ENCODE peak calls at places on chromosomes 16 and 17, in six cellular contexts. U is AG04449, H is AG04450, J is lower lobe of right lung, B is IMR-90, O is stomach. C is an unnamed sample.

GRCh38 chr17:80819422-80820164 is 172.0 kb upstream of the CHMP6 start:
- DNase-seq in U (no peak), H (no peak), J (no peak), B (no peak), O (no peak), C (no peak)

GRCh38 chr16:71358464-71359031 is at the start of gene CALB2:
- DNase-seq in U (no peak), H (no peak), J (peak; percentile 81), B (peak; percentile 20), O (peak; percentile 79), C (peak; percentile 50)

GRCh38 chr17:50501054-50501453 is 7.2 kb upstream of the MYCBPAP start:
- DNase-seq in U (no peak), H (no peak), J (no peak), B (no peak), O (peak; percentile 47), C (peak; percentile 61)

GRCh38 chr16:79599837-79600635 is 501 bp downstream of the MAF start:
- DNase-seq in U (no peak), H (no peak), J (peak; percentile 73), B (no peak), O (peak; percentile 72), C (no peak)

GRCh38 chr17:5877948-5878347 is 192.2 kb upstream of the WSCD1 start:
- DNase-seq in U (no peak), H (no peak), J (no peak), B (no peak), O (no peak), C (no peak)

GRCh38 chr17:67312265-67312664 is 54.1 kb downstream of the PSMD12 start:
- DNase-seq in U (no peak), H (no peak), J (no peak), B (no peak), O (no peak), C (no peak)

GRCh38 chr16:82900611-82901010 is 273.8 kb downstream of the CDH13 start:
- DNase-seq in U (no peak), H (no peak), J (no peak), B (no peak), O (no peak), C (peak; percentile 3)

GRCh38 chr16:87832137-87832527 is 37.2 kb downstream of the SLC7A5 start:
- DNase-seq in U (no peak), H (no peak), J (no peak), B (no peak), O (no peak), C (no peak)

GRCh38 chr17:21823643-21824042 is 131.3 kb downstream of the KCNJ18 start:
- DNase-seq in U (no peak), H (no peak), J (no peak), B (no peak), O (no peak), C (no peak)

GRCh38 chr17:58172369-58173071 is 5.7 kb downstream of the OR4D2 start:
- DNase-seq in U (no peak), H (no peak), J (no peak), B (peak; percentile 4), O (no peak), C (peak; percentile 15)

GRCh38 chr17:28755486-28755885 is 11.7 kb downstream of the TRAF4 start:
- DNase-seq in U (no peak), H (no peak), J (no peak), B (no peak), O (no peak), C (peak; percentile 43)

GRCh38 chr17:65355246-65355645 is 206.2 kb downstream of the AXIN2 start:
- DNase-seq in U (no peak), H (no peak), J (no peak), B (no peak), O (no peak), C (no peak)

GRCh38 chr17:65359016-65359415 is 202.4 kb downstream of the AXIN2 start:
- DNase-seq in U (peak; percentile 21), H (peak; percentile 33), J (no peak), B (peak; percentile 84), O (no peak), C (peak; percentile 88)

GRCh38 chr17:65360961-65361552 is 200.4 kb downstream of the AXIN2 start:
- DNase-seq in U (no peak), H (no peak), J (no peak), B (no peak), O (no peak), C (no peak)

GRCh38 chr17:65356524-65356923 is 204.9 kb downstream of the AXIN2 start:
- DNase-seq in U (no peak), H (no peak), J (no peak), B (no peak), O (no peak), C (no peak)
- H3K4me3 ChIP-seq in U (no peak overlapping the region), H (no peak overlapping the region), J (no peak overlapping the region), B (no peak overlapping the region), O (no peak overlapping the region), C (no peak overlapping the region)

DNA sequence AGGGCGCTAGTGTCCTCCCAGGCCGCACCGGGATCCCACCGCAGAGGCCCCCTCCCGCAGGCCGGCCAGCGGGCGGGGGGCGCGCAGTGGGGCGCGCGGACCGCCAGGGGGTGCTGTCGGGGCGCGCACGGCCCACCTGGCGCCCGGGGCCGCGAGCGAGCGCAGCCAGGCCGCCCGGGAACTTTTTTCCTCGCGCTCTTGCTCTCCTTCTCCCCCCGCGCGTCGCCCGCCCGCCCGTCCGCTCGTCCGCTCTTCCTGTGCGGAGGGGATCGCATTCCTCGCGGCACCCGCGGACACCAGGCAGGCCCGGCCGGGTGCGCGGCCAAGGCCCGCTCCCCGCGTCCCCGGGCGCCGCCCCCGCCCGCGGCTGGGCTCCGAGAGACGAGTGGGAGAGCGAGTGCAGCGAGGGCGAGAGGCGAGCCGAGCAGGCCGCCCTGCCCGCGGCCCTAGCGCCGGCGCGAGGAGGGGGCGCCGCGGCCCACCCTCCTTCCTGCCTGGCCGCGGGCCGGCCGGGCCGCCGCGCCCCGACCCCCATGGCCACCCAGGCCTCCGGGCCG is at the start of gene RAI1:
- DNase-seq in U (no peak), H (peak; percentile 56), J (peak; percentile 86), B (peak; percentile 79), O (peak; percentile 81), C (peak; percentile 89)
- TF ChIP-seq CTCF in U (peak; percentile 50), H (peak; percentile 37), J (peak; percentile 53), B (peak; percentile 83), O (peak; percentile 64), C (peak; percentile 8)

GRCh38 chr17:44355642-44356099 is 8.0 kb downstream of the FAM171A2 start:
- DNase-seq in U (no peak), H (no peak), J (no peak), B (no peak), O (no peak), C (no peak)

GRCh38 chr17:44355310-44355640 is 8.4 kb downstream of the FAM171A2 start:
- DNase-seq in U (no peak), H (no peak), J (no peak), B (no peak), O (no peak), C (no peak)

GRCh38 chr17:44356241-44356640 is 7.4 kb downstream of the FAM171A2 start:
- DNase-seq in U (no peak), H (no peak), J (no peak), B (no peak), O (peak; percentile 43), C (no peak)

GRCh38 chr17:44353656-44354331 is 8.7 kb downstream of the GRN start:
- DNase-seq in U (no peak), H (no peak), J (no peak), B (no peak), O (peak; percentile 46), C (no peak)

GRCh38 chr17:44354582-44355309 is 8.9 kb downstream of the FAM171A2 start:
- DNase-seq in U (no peak), H (no peak), J (no peak), B (no peak), O (no peak), C (no peak)
- H3K4me3 ChIP-seq in U (no peak overlapping the region), H (no peak overlapping the region), J (no peak overlapping the region), B (no peak overlapping the region), O (peak overlapping the region; percentile 7), C (no peak overlapping the region)

DNA sequence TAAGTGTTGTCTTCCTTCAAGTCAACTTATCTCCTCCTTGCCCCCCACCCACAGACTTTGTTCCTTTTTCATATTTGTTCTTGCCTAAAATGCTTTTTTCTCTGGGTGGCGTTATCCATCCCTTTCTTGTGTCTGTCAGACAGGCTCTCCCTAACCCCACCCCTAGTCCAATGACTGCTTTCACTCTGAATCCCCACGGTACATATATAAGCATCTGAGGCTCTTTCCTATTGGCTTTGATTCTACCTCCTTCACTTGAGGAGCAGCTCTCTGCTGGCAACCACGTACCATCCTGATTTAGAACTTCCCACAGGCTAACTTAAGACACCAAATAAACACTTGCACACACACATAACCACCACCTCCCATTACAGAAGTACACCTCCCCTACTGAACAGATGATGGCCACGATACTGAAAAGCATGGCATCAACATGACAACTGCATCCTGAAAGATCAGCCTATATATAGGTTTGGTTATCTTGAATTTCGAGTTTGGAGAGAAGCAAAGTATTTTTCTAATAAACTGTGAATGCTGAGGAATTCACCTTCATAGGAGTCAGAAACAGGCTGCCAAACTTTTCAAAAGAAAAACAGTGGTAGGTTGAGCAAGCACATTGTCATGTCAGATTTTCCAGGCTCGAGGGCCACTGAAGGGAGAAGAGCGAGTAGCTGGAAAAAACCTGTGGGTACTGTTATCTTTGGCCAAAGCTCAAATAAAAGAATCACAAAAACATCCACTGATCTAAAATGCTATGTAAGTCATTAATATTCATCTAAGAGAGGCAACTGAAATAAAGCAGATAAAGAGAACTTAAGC is 24.3 kb downstream of the STAT3 start:
- DNase-seq in U (no peak), H (no peak), J (no peak), B (peak; percentile 72), O (no peak), C (peak; percentile 85)
- TF ChIP-seq CTCF in U (no peak), H (no peak), J (no peak), B (no peak), O (no peak), C (no peak)

GRCh38 chr16:30775131-30775380 is 11.9 kb downstream of the ZNF629 start:
- DNase-seq in U (no peak), H (no peak), J (no peak), B (no peak), O (no peak), C (no peak)
- H3K4me3 ChIP-seq in U (peak overlapping the region; percentile 75), H (peak overlapping the region; percentile 73), J (peak overlapping the region; percentile 85), B (peak overlapping the region; percentile 68), O (peak overlapping the region; percentile 68), C (peak overlapping the region; percentile 65)

DNA sequence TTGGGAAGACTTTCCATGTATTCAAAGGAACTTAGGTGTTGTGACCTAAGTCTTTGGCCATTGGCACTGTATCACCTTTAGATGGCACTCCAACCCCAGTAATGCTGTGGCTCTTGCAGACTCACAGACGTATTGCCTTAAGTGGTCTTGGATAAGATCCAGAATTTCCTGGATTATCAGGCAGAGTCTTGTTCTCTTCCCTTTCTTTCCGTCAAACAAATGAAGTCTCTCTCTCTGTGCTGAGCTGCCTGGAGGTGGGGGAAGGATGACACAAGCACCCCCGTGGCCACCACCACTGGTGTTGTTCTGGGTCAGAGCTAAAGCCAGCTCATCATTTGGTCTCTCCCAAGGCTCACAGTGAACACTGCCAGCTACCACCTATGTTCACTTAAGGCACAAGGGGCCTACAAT is 789.9 kb upstream of the KIF2B start:
- DNase-seq in U (no peak), H (no peak), J (no peak), B (peak; percentile 0), O (no peak), C (peak; percentile 25)
- TF ChIP-seq CTCF in U (no peak), H (no peak), J (peak; percentile 36), B (no peak), O (peak; percentile 17), C (no peak)